ENCODE peak calls at places on chromosomes 5 and 9, in five cellular contexts. P is adrenal gland, C is cardiac muscle cell, U is hepatocyte, W is uterus. N is an unnamed sample. For H3K4me1, the result is how much of the 10 kb centered on the place peaks cover.

GRCh38 chr9:101832464-101832863 is 94.0 kb upstream of the GRIN3A start:
- DNase-seq in P (no peak), U (peak), W (no peak), C (no peak), N (no peak)

GRCh38 chr9:6944093-6944551 is 186.3 kb downstream of the KDM4C start:
- DNase-seq in U (no peak), W (no peak), C (no peak), P (no peak), N (peak)

GRCh38 chr9:14417230-14417629 is 103.3 kb upstream of the NFIB start:
- DNase-seq in U (no peak), P (no peak), C (no peak), W (no peak), N (no peak)

GRCh38 chr5:132425009-132425937 is 55.8 kb downstream of the SLC22A5 start:
- DNase-seq in W (no peak), P (peak), U (peak), C (no peak), N (no peak)

GRCh38 chr5:132025403-132025971 is 14.0 kb upstream of the ACSL6 start:
- DNase-seq in U (no peak), P (no peak), C (no peak), W (no peak), N (no peak)

GRCh38 chr5:136018814-136019777 is 9.7 kb upstream of the TGFBI start:
- DNase-seq in C (no peak), U (peak), P (no peak), W (peak), N (peak)

GRCh38 chr9:37229882-37230482 is 109.6 kb downstream of the ZCCHC7 start:
- DNase-seq in U (no peak), C (no peak), P (no peak), W (no peak), N (no peak)

GRCh38 chr9:93686880-93687236 is 110.5 kb downstream of the PHF2 start:
- DNase-seq in P (no peak), W (peak), U (no peak), C (no peak), N (no peak)

GRCh38 chr5:79743846-79744605 is 54.4 kb downstream of the CMYA5 start:
- DNase-seq in W (no peak), C (no peak), U (no peak), P (peak), N (no peak)

GRCh38 chr9:111662851-111663823 is 1.7 kb downstream of the GNG10 start:
- DNase-seq in U (peak), C (no peak), P (no peak), W (no peak), N (no peak)

GRCh38 chr5:95631265-95631957 is 11.5 kb downstream of the GPR150 start:
- DNase-seq in U (peak), W (no peak), P (no peak), C (no peak), N (peak)

GRCh38 chr9:93257808-93258331 is 73.9 kb downstream of the WNK2 start:
- DNase-seq in W (no peak), U (no peak), P (peak), C (no peak), N (no peak)

GRCh38 chr9:110605586-110605985 is 26.0 kb upstream of the SVEP1 start:
- DNase-seq in P (no peak), W (no peak), U (no peak), C (no peak), N (no peak)

GRCh38 chr9:114238919-114239879 is 83.7 kb upstream of the ORM1 start:
- DNase-seq in U (peak), P (no peak), C (peak), W (no peak), N (peak)

GRCh38 chr9:104810421-104811339 is 46.8 kb downstream of the NIPSNAP3B start:
- DNase-seq in P (peak), C (no peak), U (no peak), W (no peak), N (no peak)

GRCh38 chr5:154470949-154471870 is 6.8 kb downstream of the HAND1 start:
- DNase-seq in W (no peak), C (no peak), U (no peak), P (no peak), N (no peak)

GRCh38 chr5:164296603-164297080 is 791.2 kb downstream of the MAT2B start:
- DNase-seq in W (no peak), U (peak), P (no peak), C (peak), N (no peak)

GRCh38 chr5:144549580-144549979 is 378.9 kb downstream of the KCTD16 start:
- DNase-seq in P (no peak), W (no peak), C (no peak), U (peak), N (peak)

GRCh38 chr9:98477884-98478283 is 222.4 kb upstream of the TBC1D2 start:
- DNase-seq in P (no peak), W (no peak), U (no peak), C (no peak), N (no peak)

GRCh38 chr5:161547573-161548471 is 1.3 kb upstream of the GABRB2 start:
- DNase-seq in W (no peak), U (peak), P (peak), C (peak), N (no peak)

GRCh38 chr5:122845253-122846050 is at the start of gene SNX24:
- DNase-seq in U (peak), C (peak), P (peak), W (peak), N (peak)

GRCh38 chr9:95045751-95046150 is 271.8 kb downstream of the FANCC start:
- DNase-seq in U (no peak), C (peak), P (no peak), W (no peak), N (no peak)

GRCh38 chr5:115986358-115986757 is 24.1 kb downstream of the LVRN start:
- DNase-seq in W (no peak), P (no peak), U (no peak), C (no peak), N (no peak)

GRCh38 chr5:170572453-170572852 is 68.6 kb downstream of the KCNIP1 start:
- DNase-seq in P (no peak), W (no peak), U (no peak), C (no peak), N (no peak)

GRCh38 chr5:132013006-132013689 is 1.7 kb upstream of the ACSL6 start:
- DNase-seq in C (no peak), U (no peak), P (peak), W (no peak), N (no peak)

GRCh38 chr5:140674211-140674610 is 835 bp upstream of the DND1 start:
- DNase-seq in P (no peak), U (no peak), C (no peak), W (no peak), N (no peak)

GRCh38 chr9:112665347-112665746 is 52.6 kb downstream of the INIP start:
- DNase-seq in C (no peak), U (no peak), W (no peak), P (no peak), N (peak)

GRCh38 chr5:75023368-75024159 is 28.8 kb downstream of the GCNT4 start:
- DNase-seq in U (no peak), P (no peak), W (no peak), C (no peak), N (no peak)

GRCh38 chr5:40746703-40747102 is 9.1 kb downstream of the TTC33 start:
- DNase-seq in C (no peak), P (no peak), U (no peak), W (no peak), N (no peak)

GRCh38 chr5:128252794-128253193 is 169.2 kb downstream of the SLC12A2 start:
- DNase-seq in C (no peak), P (no peak), W (no peak), U (no peak), N (no peak)

DNA sequence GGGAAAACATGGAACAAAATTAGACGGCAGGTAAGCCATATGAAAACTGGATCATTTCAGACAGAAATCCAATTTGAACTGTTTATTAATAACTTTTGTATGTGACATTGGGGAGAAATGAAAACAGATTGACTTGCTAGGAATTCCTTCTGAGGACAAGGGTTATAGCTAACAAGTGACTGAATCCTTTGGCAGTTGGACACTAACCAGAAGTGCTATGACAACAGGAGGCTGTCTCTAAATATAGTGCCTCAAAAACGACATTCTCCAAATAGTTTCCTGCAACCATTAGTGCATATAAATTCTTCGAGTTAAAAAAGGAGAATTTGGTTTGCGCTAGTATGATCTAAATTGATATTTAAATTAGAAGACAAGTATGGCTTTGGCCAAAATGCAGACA is 338.6 kb downstream of the PTPRD start:
- DNase-seq in U (no peak), W (no peak), C (peak), P (no peak), N (no peak)
- H3K4me3 ChIP-seq in U (no peak), W (no peak), C (no peak), P (no peak), N (no peak)

DNA sequence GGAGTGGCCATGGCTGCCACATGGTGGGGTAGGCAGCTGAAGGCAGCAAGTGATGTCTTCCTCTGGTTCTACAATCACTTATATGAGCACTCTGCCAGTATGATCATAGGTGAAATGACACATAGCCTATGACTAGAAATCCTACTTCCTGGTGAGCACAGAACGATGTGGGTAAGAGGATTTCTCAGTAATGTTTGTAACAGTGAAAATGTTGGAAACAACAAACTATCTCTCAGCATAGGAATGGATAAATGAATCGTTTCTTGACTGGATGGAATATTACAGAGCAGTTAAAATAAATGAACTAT is 187.0 kb upstream of the S1PR3 start:
- DNase-seq in P (no peak), C (no peak), U (no peak), W (no peak), N (no peak)
- H3K4me1 ChIP-seq in P (under half), C (under half), U (under half), W (under half), N (under half)

GRCh38 chr5:173029499-173029921 is 26.6 kb upstream of the CREBRF start:
- DNase-seq in C (no peak), P (no peak), W (no peak), U (no peak), N (no peak)
- H3K27ac ChIP-seq in C (peak), P (peak), W (no peak), U (peak), N (no peak)

GRCh38 chr9:87944096-87944495 is 26.3 kb downstream of the SPATA31C1 start:
- DNase-seq in P (no peak), C (no peak), U (no peak), W (no peak), N (no peak)

GRCh38 chr9:87950296-87950695 is 24.0 kb downstream of the CDK20 start:
- DNase-seq in C (no peak), W (no peak), P (no peak), U (no peak), N (no peak)

GRCh38 chr9:87944687-87945086 is 26.9 kb downstream of the SPATA31C1 start:
- DNase-seq in P (no peak), W (no peak), C (no peak), U (no peak), N (no peak)
- H3K4me3 ChIP-seq in P (no peak), W (no peak), C (peak), U (no peak), N (peak)

GRCh38 chr5:10701567-10702039 is 59.4 kb downstream of the DAP start:
- DNase-seq in P (peak), W (no peak), C (peak), U (peak), N (peak)

GRCh38 chr5:10702040-10702629 is 58.9 kb downstream of the DAP start:
- DNase-seq in W (no peak), C (no peak), U (peak), P (no peak), N (no peak)

GRCh38 chr5:10699987-10700386 is 61.0 kb downstream of the DAP start:
- DNase-seq in U (no peak), C (no peak), W (no peak), P (no peak), N (no peak)

GRCh38 chr5:10699281-10699874 is 61.7 kb downstream of the DAP start:
- DNase-seq in U (no peak), W (no peak), P (no peak), C (no peak), N (no peak)

DNA sequence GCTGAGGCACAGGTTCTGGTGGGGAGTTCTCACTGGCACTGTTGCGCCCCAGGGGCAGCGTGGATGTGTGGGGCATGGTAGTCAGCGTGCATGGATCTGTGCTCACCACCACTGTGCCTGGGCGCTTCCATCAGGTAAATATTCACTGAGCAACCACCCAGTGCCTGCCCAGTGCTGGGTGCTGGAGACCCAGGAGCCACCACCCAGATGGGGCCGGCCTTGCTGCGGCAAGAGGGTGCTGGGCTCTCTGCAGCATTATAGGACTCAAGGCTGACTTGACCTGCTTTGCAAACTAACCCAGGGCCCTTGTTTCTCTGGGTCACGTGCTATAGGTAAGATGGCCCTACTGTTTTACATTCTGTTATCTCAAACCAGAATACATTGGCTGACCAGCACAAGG is 60.5 kb downstream of the DAP start:
- DNase-seq in C (no peak), P (no peak), U (no peak), W (no peak), N (no peak)
- H3K4me1 ChIP-seq in C (under half), P (under half), U (under half), W (under half), N (under half)

GRCh38 chr5:177474094-177474493 is 660 bp upstream of the DBN1 start:
- DNase-seq in P (no peak), U (no peak), C (no peak), W (peak), N (no peak)

GRCh38 chr5:177476531-177477233 is 3.2 kb upstream of the DBN1 start:
- DNase-seq in U (no peak), P (no peak), W (peak), C (no peak), N (no peak)

GRCh38 chr5:177474845-177475562 is 1.6 kb upstream of the DBN1 start:
- DNase-seq in P (no peak), W (peak), C (no peak), U (no peak), N (no peak)

GRCh38 chr5:177477701-177478477 is 4.5 kb upstream of the DBN1 start:
- DNase-seq in C (no peak), U (no peak), W (peak), P (no peak), N (no peak)

DNA sequence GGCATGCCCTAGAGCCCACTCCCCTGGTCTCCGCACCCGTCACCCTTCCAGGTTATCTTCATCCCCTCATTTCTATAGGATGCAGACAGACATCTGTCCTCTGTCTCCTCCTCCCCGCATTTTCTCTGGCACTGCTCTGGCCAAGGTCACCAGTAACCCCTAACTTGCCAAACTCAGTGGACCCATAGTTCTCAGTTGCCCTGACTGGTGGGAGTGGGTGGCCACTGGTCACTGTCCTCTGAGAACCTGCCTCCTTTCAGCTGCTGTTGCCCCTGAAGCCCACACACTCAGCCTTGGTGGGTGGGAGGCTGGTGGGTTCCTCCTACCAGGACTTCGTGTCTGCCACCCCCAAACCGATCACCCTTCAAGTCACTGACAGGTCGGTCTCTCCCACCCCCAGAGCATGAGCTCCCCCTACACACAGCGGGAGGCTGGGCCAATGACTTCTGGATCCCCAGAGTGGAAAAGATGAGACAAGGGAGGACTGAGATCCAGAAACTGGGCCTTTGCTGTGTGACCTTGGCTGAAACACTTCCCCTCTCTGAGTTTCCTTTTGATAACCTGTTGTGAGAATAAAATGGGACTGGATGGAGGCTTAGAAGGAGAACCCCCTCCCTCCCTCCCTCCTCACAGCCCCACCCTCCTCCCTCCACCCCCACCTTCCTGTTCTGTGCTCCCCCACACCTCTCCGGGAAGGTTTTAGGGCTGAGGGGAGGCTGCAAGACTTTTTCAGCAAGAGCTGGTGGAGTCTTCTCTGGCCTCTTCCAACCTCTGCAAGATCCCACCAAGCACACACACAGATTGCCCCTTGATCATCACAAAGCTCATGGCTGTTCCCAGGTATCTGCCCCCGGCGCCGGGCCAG is 2.4 kb upstream of the DBN1 start:
- DNase-seq in P (no peak), C (no peak), W (peak), U (no peak), N (no peak)
- H3K27ac ChIP-seq in P (no peak), C (no peak), W (peak), U (no peak), N (no peak)

DNA sequence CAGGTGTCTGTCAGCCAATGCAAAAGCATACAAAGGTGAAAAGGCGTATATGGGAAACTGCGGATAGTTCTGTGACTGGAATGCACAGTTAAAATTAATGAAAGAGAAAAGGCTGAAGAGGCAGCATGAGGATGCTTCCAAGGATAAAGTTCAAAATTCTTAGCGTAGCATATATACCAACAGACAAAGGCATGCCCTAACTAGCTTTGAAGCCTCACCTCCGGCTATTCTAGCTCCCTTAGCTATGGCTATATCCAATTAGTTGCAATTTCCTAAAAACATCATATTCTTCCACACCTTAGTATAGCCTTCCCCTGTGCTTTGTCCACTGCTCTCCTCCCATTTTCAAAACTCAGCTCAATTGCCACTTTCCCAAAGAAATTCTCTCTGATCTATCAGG is 1.4 kb upstream of the DNAJA1 start:
- DNase-seq in W (no peak), P (no peak), U (no peak), C (no peak), N (no peak)
- H3K4me3 ChIP-seq in W (no peak), P (no peak), U (no peak), C (peak), N (peak)

GRCh38 chr9:128101690-128102089 is 25.8 kb downstream of the PTGES2 start:
- DNase-seq in W (no peak), C (no peak), U (no peak), P (no peak), N (no peak)

GRCh38 chr9:128103589-128103962 is 24.0 kb downstream of the PTGES2 start:
- DNase-seq in W (no peak), P (no peak), U (peak), C (no peak), N (no peak)

GRCh38 chr9:128102861-128103588 is 24.5 kb downstream of the PTGES2 start:
- DNase-seq in C (no peak), W (peak), P (no peak), U (peak), N (no peak)

GRCh38 chr9:128101231-128101641 is 26.3 kb downstream of the PTGES2 start:
- DNase-seq in U (peak), W (peak), P (no peak), C (no peak), N (no peak)

GRCh38 chr9:128102196-128102595 is 25.3 kb downstream of the PTGES2 start:
- DNase-seq in W (no peak), P (no peak), U (no peak), C (no peak), N (no peak)
- H3K4me1 ChIP-seq in W (under half), P (half or more), U (under half), C (under half), N (under half)

N was measured in A673.